ENCODE peak calls at places on chromosomes 3 and 15, in seven cellular contexts. One of them, this sample, is unnamed.

GRCh38 chr3:32284443-32284842 is 46.0 kb downstream of the CMTM8 start:
- DNase-seq in IMR-90: no peak
- DNase-seq in H1: no peak
- DNase-seq in neuronal stem cell: no peak
- DNase-seq in trophoblast cell: no peak
- DNase-seq in mesenchymal stem cell: no peak
- DNase-seq in mesendoderm: no peak
- DNase-seq in this sample: no peak

GRCh38 chr3:155745795-155746550 is 1.1 kb upstream of the PLCH1 start:
- DNase-seq in neuronal stem cell: peak; percentile 81
- DNase-seq in mesendoderm: peak; percentile 89
- DNase-seq in H1: peak; percentile 71
- DNase-seq in mesenchymal stem cell: peak; percentile 38
- DNase-seq in trophoblast cell: no peak
- DNase-seq in IMR-90: no peak
- DNase-seq in this sample: peak; percentile 81

GRCh38 chr3:188468196-188468595 is 314.2 kb downstream of the LPP start:
- DNase-seq in trophoblast cell: no peak
- DNase-seq in mesendoderm: no peak
- DNase-seq in neuronal stem cell: no peak
- DNase-seq in mesenchymal stem cell: no peak
- DNase-seq in H1: no peak
- DNase-seq in IMR-90: no peak
- DNase-seq in this sample: no peak

GRCh38 chr3:161474139-161474538 is 22.5 kb upstream of the OTOL1 start:
- DNase-seq in mesendoderm: no peak
- DNase-seq in neuronal stem cell: no peak
- DNase-seq in H1: no peak
- DNase-seq in mesenchymal stem cell: no peak
- DNase-seq in IMR-90: no peak
- DNase-seq in trophoblast cell: no peak
- DNase-seq in this sample: no peak

GRCh38 chr3:104206925-104207324 is 1159.8 kb upstream of the ALCAM start:
- DNase-seq in neuronal stem cell: no peak
- DNase-seq in trophoblast cell: no peak
- DNase-seq in IMR-90: no peak
- DNase-seq in H1: no peak
- DNase-seq in mesenchymal stem cell: no peak
- DNase-seq in mesendoderm: peak; percentile 3
- DNase-seq in this sample: no peak

GRCh38 chr3:183306798-183307671 is 54.0 kb downstream of the B3GNT5 start:
- DNase-seq in mesendoderm: peak; percentile 85
- DNase-seq in trophoblast cell: no peak
- DNase-seq in mesenchymal stem cell: peak; percentile 87
- DNase-seq in IMR-90: peak; percentile 62
- DNase-seq in H1: no peak
- DNase-seq in neuronal stem cell: no peak
- DNase-seq in this sample: no peak

GRCh38 chr3:30913176-30913575 is 18.7 kb upstream of the GADL1 start:
- DNase-seq in IMR-90: no peak
- DNase-seq in neuronal stem cell: no peak
- DNase-seq in H1: no peak
- DNase-seq in mesendoderm: no peak
- DNase-seq in trophoblast cell: no peak
- DNase-seq in mesenchymal stem cell: no peak
- DNase-seq in this sample: no peak

GRCh38 chr15:99981223-99981647 is 248.0 kb upstream of the LYSMD4 start:
- DNase-seq in mesendoderm: no peak
- DNase-seq in trophoblast cell: no peak
- DNase-seq in neuronal stem cell: no peak
- DNase-seq in IMR-90: no peak
- DNase-seq in H1: no peak
- DNase-seq in mesenchymal stem cell: no peak
- DNase-seq in this sample: no peak

GRCh38 chr3:138289260-138289659 is 40.4 kb downstream of the NME9 start:
- DNase-seq in mesenchymal stem cell: no peak
- DNase-seq in neuronal stem cell: no peak
- DNase-seq in IMR-90: no peak
- DNase-seq in H1: no peak
- DNase-seq in trophoblast cell: no peak
- DNase-seq in mesendoderm: no peak
- DNase-seq in this sample: no peak

GRCh38 chr3:141448606-141449216 is 38.1 kb upstream of the RASA2 start:
- DNase-seq in mesenchymal stem cell: peak; percentile 63
- DNase-seq in H1: no peak
- DNase-seq in IMR-90: peak; percentile 84
- DNase-seq in neuronal stem cell: no peak
- DNase-seq in mesendoderm: no peak
- DNase-seq in trophoblast cell: no peak
- DNase-seq in this sample: no peak

GRCh38 chr3:13299531-13300155 is 120.5 kb downstream of the NUP210 start:
- DNase-seq in IMR-90: no peak
- DNase-seq in mesendoderm: no peak
- DNase-seq in trophoblast cell: no peak
- DNase-seq in neuronal stem cell: no peak
- DNase-seq in H1: no peak
- DNase-seq in mesenchymal stem cell: no peak
- DNase-seq in this sample: no peak

GRCh38 chr3:115062412-115062956 is 84.6 kb downstream of the ZBTB20 start:
- DNase-seq in mesendoderm: no peak
- DNase-seq in H1: no peak
- DNase-seq in neuronal stem cell: no peak
- DNase-seq in IMR-90: peak; percentile 52
- DNase-seq in mesenchymal stem cell: no peak
- DNase-seq in trophoblast cell: no peak
- DNase-seq in this sample: no peak

GRCh38 chr3:70597312-70597711 is 284.9 kb upstream of the MDFIC2 start:
- DNase-seq in mesendoderm: no peak
- DNase-seq in H1: no peak
- DNase-seq in neuronal stem cell: no peak
- DNase-seq in IMR-90: no peak
- DNase-seq in trophoblast cell: no peak
- DNase-seq in mesenchymal stem cell: no peak
- DNase-seq in this sample: no peak

GRCh38 chr3:126216416-126216815 is 36.0 kb upstream of the ALDH1L1 start:
- DNase-seq in mesenchymal stem cell: no peak
- DNase-seq in mesendoderm: no peak
- DNase-seq in neuronal stem cell: no peak
- DNase-seq in IMR-90: peak; percentile 51
- DNase-seq in trophoblast cell: peak; percentile 22
- DNase-seq in H1: no peak
- DNase-seq in this sample: no peak

GRCh38 chr15:76312540-76313174 is 1.4 kb upstream of the ETFA start:
- DNase-seq in IMR-90: peak; percentile 33
- DNase-seq in neuronal stem cell: no peak
- DNase-seq in mesenchymal stem cell: peak; percentile 61
- DNase-seq in mesendoderm: peak; percentile 47
- DNase-seq in trophoblast cell: peak; percentile 64
- DNase-seq in H1: no peak
- DNase-seq in this sample: no peak

GRCh38 chr3:43286886-43287301 is 554 bp downstream of the SNRK start:
- DNase-seq in neuronal stem cell: no peak
- DNase-seq in IMR-90: no peak
- DNase-seq in mesenchymal stem cell: peak; percentile 42
- DNase-seq in trophoblast cell: peak; percentile 59
- DNase-seq in H1: peak; percentile 50
- DNase-seq in mesendoderm: peak; percentile 29
- DNase-seq in this sample: no peak

GRCh38 chr15:81174125-81174524 is 22.6 kb upstream of the IL16 start:
- DNase-seq in H1: no peak
- DNase-seq in trophoblast cell: no peak
- DNase-seq in neuronal stem cell: no peak
- DNase-seq in mesenchymal stem cell: no peak
- DNase-seq in mesendoderm: no peak
- DNase-seq in IMR-90: no peak
- DNase-seq in this sample: no peak

GRCh38 chr3:16063603-16064002 is 110.9 kb upstream of the GALNT15 start:
- DNase-seq in H1: no peak
- DNase-seq in mesendoderm: no peak
- DNase-seq in trophoblast cell: no peak
- DNase-seq in mesenchymal stem cell: no peak
- DNase-seq in neuronal stem cell: no peak
- DNase-seq in IMR-90: no peak
- DNase-seq in this sample: no peak

GRCh38 chr15:62389887-62390792 is 225.1 kb upstream of the C2CD4B start:
- DNase-seq in H1: peak; percentile 84
- DNase-seq in trophoblast cell: peak; percentile 59
- DNase-seq in neuronal stem cell: peak; percentile 76
- DNase-seq in mesendoderm: peak; percentile 85
- DNase-seq in mesenchymal stem cell: peak; percentile 81
- DNase-seq in IMR-90: peak; percentile 77
- DNase-seq in this sample: peak; percentile 69

GRCh38 chr15:41655716-41656115 is 4.5 kb upstream of the MGA start:
- DNase-seq in trophoblast cell: no peak
- DNase-seq in H1: no peak
- DNase-seq in IMR-90: peak; percentile 73
- DNase-seq in neuronal stem cell: no peak
- DNase-seq in mesenchymal stem cell: no peak
- DNase-seq in mesendoderm: no peak
- DNase-seq in this sample: no peak

GRCh38 chr3:65583203-65583602 is 455.5 kb downstream of the MAGI1 start:
- DNase-seq in mesendoderm: no peak
- DNase-seq in IMR-90: no peak
- DNase-seq in H1: no peak
- DNase-seq in neuronal stem cell: no peak
- DNase-seq in mesenchymal stem cell: no peak
- DNase-seq in trophoblast cell: no peak
- DNase-seq in this sample: no peak

GRCh38 chr3:195028877-195029606 is 241.9 kb downstream of the XXYLT1 start:
- DNase-seq in mesenchymal stem cell: peak; percentile 27
- DNase-seq in mesendoderm: no peak
- DNase-seq in neuronal stem cell: no peak
- DNase-seq in IMR-90: no peak
- DNase-seq in H1: no peak
- DNase-seq in trophoblast cell: no peak
- DNase-seq in this sample: no peak
- H3K23ac ChIP-seq in mesenchymal stem cell: no peak overlapping the region
- H3K23ac ChIP-seq in mesendoderm: no peak overlapping the region
- H3K23ac ChIP-seq in neuronal stem cell: no peak overlapping the region
- H3K23ac ChIP-seq in IMR-90: no peak overlapping the region
- H3K23ac ChIP-seq in H1: no peak overlapping the region
- H3K23ac ChIP-seq in trophoblast cell: no peak overlapping the region
- H3K23ac ChIP-seq in this sample: no peak overlapping the region

DNA sequence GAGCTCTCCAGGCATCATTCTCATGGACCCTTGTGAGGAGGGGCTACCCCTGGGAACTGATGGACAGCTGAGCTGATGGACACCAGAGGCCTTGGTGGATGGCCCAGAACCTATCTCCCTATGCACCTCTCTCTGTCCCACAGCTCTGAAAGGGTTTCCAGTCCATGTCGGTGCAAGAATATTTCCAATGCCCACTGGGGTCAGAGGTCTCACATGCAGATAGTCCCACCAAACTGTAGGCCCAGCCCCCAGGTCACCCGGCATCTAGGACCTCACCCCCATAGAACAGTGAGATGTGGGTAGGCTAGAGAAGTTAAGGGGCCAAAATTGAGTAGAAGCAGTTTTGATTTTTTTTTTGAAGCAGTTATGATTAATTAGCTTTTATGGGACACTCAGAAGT is 2.6 kb downstream of the ALPK3 start:
- DNase-seq in neuronal stem cell: no peak
- DNase-seq in H1: no peak
- DNase-seq in mesenchymal stem cell: no peak
- DNase-seq in mesendoderm: no peak
- DNase-seq in trophoblast cell: no peak
- DNase-seq in IMR-90: no peak
- DNase-seq in this sample: no peak
- H3K23ac ChIP-seq in neuronal stem cell: peak overlapping the region; percentile 28
- H3K23ac ChIP-seq in H1: no peak overlapping the region
- H3K23ac ChIP-seq in mesenchymal stem cell: no peak overlapping the region
- H3K23ac ChIP-seq in mesendoderm: peak overlapping the region; percentile 17
- H3K23ac ChIP-seq in trophoblast cell: no peak overlapping the region
- H3K23ac ChIP-seq in IMR-90: no peak overlapping the region
- H3K23ac ChIP-seq in this sample: no peak overlapping the region

DNA sequence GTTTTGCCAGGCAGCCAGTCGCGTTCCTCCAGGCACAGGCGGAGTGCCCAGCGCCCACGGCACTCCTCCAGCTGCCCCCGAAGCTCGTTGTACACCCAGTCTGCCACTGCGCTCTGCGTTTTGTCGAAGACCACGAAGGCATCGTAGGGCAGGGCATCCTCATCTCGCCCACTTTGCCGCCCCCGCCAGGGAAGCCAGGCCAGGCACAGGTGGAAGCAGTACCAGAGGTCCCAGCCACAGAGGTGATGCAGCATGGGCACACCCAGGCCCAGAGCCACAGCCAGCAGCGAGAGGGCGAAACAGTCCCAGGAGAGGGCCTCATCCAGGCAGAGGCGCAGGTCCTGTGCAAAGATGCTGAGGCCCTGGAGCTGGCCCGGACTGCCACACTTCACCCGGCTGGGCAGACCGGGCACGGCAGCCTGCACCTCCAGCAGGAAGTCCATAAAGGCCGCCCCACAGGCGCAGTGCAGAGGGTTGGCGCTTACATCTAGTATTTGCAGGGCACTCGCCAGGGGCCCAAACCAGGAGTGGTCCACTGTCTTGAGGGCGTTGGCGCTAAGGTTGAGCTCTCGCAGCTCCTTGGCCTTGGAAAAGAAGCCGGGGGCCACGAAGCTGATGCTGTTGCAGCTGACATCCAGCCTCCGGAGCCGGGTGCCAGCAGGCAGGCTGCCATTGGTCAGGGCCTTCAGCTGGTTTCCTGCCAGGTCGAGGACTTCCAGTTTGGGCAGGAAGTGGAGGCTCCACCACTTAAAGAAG is 3.7 kb downstream of the TLR9 start:
- DNase-seq in IMR-90: no peak
- DNase-seq in H1: peak; percentile 44
- DNase-seq in trophoblast cell: no peak
- DNase-seq in mesenchymal stem cell: no peak
- DNase-seq in neuronal stem cell: no peak
- DNase-seq in mesendoderm: no peak
- DNase-seq in this sample: peak; percentile 24
- H3K23ac ChIP-seq in IMR-90: no peak overlapping the region
- H3K23ac ChIP-seq in H1: no peak overlapping the region
- H3K23ac ChIP-seq in trophoblast cell: no peak overlapping the region
- H3K23ac ChIP-seq in mesenchymal stem cell: no peak overlapping the region
- H3K23ac ChIP-seq in neuronal stem cell: peak overlapping the region; percentile 68
- H3K23ac ChIP-seq in mesendoderm: no peak overlapping the region
- H3K23ac ChIP-seq in this sample: no peak overlapping the region

DNA sequence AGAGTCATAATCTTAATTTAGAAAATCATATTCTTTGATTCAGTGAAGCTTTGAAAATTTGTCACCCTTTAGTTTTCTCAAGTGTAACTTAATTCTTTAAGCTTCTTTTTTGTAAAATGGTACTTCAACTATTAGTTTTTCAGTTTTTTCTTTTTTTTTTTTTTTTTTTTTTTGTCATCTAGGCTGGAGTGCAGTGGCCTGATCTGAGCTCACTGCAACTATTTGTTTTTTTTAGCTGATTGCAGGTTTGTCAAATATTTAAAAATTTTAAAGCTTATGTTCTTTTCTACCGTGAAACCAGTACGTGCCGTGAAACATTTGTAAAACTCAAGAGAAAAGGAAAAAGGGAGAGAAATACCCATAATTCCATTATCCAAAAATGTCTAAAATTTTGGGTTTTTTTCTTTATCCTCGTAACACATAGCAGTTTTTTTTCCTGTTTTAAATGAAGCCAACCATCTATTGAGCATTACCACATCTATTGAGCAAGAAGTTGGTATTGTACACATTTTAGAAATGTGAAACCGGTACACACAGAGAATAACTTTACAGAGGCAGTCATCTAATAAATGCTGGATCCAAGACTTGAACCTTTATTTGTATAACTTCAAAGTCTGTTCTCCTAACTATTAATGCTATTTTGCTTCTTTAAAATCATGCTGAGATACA is 25.7 kb downstream of the ECT2 start:
- DNase-seq in mesenchymal stem cell: peak; percentile 48
- DNase-seq in IMR-90: peak; percentile 62
- DNase-seq in mesendoderm: no peak
- DNase-seq in neuronal stem cell: no peak
- DNase-seq in H1: no peak
- DNase-seq in trophoblast cell: no peak
- DNase-seq in this sample: no peak
- H3K23ac ChIP-seq in mesenchymal stem cell: no peak overlapping the region
- H3K23ac ChIP-seq in IMR-90: no peak overlapping the region
- H3K23ac ChIP-seq in mesendoderm: no peak overlapping the region
- H3K23ac ChIP-seq in neuronal stem cell: no peak overlapping the region
- H3K23ac ChIP-seq in H1: no peak overlapping the region
- H3K23ac ChIP-seq in trophoblast cell: no peak overlapping the region
- H3K23ac ChIP-seq in this sample: no peak overlapping the region